ENCODE peak calls at places on chromosomes 3 and 15, in four cellular contexts. One of them, this sample, is unnamed.

GRCh38 chr3:66998899-66999235 is 760 bp downstream of the KBTBD8 start:
- DNase-seq in right cardiac atrium: no peak
- DNase-seq in osteoblast: no peak
- DNase-seq in ovary: no peak
- DNase-seq in this sample: no peak

GRCh38 chr15:38202356-38202755 is 50.3 kb upstream of the SPRED1 start:
- DNase-seq in right cardiac atrium: no peak
- DNase-seq in osteoblast: no peak
- DNase-seq in ovary: no peak
- DNase-seq in this sample: peak

GRCh38 chr3:27358372-27358771 is 10.8 kb downstream of the NEK10 start:
- DNase-seq in right cardiac atrium: no peak
- DNase-seq in osteoblast: no peak
- DNase-seq in ovary: no peak
- DNase-seq in this sample: no peak

GRCh38 chr3:79086514-79086913 is 681.3 kb downstream of the ROBO1 start:
- DNase-seq in right cardiac atrium: no peak
- DNase-seq in osteoblast: no peak
- DNase-seq in ovary: peak
- DNase-seq in this sample: peak

GRCh38 chr3:118714800-118715199 is 319.8 kb downstream of the IGSF11 start:
- DNase-seq in right cardiac atrium: no peak
- DNase-seq in osteoblast: peak
- DNase-seq in ovary: no peak
- DNase-seq in this sample: no peak

GRCh38 chr3:192467230-192468186 is 259.8 kb downstream of the FGF12 start:
- DNase-seq in right cardiac atrium: peak
- DNase-seq in osteoblast: no peak
- DNase-seq in ovary: peak
- DNase-seq in this sample: no peak

GRCh38 chr3:17686613-17687012 is 55.8 kb downstream of the TBC1D5 start:
- DNase-seq in right cardiac atrium: no peak
- DNase-seq in osteoblast: no peak
- DNase-seq in ovary: no peak
- DNase-seq in this sample: no peak

GRCh38 chr3:131883711-131884407 is 151.0 kb downstream of the CPNE4 start:
- DNase-seq in right cardiac atrium: no peak
- DNase-seq in osteoblast: no peak
- DNase-seq in ovary: no peak
- DNase-seq in this sample: no peak

GRCh38 chr3:113441051-113441770 is at the start of gene CFAP44:
- DNase-seq in right cardiac atrium: peak
- DNase-seq in osteoblast: peak
- DNase-seq in ovary: peak
- DNase-seq in this sample: no peak

GRCh38 chr15:31086344-31086743 is 15.2 kb downstream of the TRPM1 start:
- DNase-seq in right cardiac atrium: no peak
- DNase-seq in osteoblast: no peak
- DNase-seq in ovary: no peak
- DNase-seq in this sample: no peak

GRCh38 chr15:60589728-60590127 is 110.8 kb upstream of the ICE2 start:
- DNase-seq in right cardiac atrium: no peak
- DNase-seq in osteoblast: no peak
- DNase-seq in ovary: no peak
- DNase-seq in this sample: no peak

GRCh38 chr3:60190073-60190472 is 1061.2 kb downstream of the FHIT start:
- DNase-seq in right cardiac atrium: no peak
- DNase-seq in osteoblast: no peak
- DNase-seq in ovary: no peak
- DNase-seq in this sample: no peak

GRCh38 chr15:69117431-69117841 is 43.0 kb upstream of the GLCE start:
- DNase-seq in right cardiac atrium: no peak
- DNase-seq in osteoblast: no peak
- DNase-seq in ovary: no peak
- DNase-seq in this sample: peak

GRCh38 chr3:168156479-168156878 is 60.8 kb upstream of the GOLIM4 start:
- DNase-seq in right cardiac atrium: no peak
- DNase-seq in osteoblast: no peak
- DNase-seq in ovary: no peak
- DNase-seq in this sample: no peak

GRCh38 chr15:80989518-80990478 is at the start of gene MESD:
- DNase-seq in right cardiac atrium: peak
- DNase-seq in osteoblast: peak
- DNase-seq in ovary: peak
- DNase-seq in this sample: peak

GRCh38 chr3:64223809-64224570 is 1.3 kb downstream of the PRICKLE2 start:
- DNase-seq in right cardiac atrium: no peak
- DNase-seq in osteoblast: peak
- DNase-seq in ovary: no peak
- DNase-seq in this sample: no peak

GRCh38 chr3:64218746-64219145 is 6.5 kb downstream of the PRICKLE2 start:
- DNase-seq in right cardiac atrium: no peak
- DNase-seq in osteoblast: no peak
- DNase-seq in ovary: no peak
- DNase-seq in this sample: no peak

GRCh38 chr3:64220161-64220560 is 5.1 kb downstream of the PRICKLE2 start:
- DNase-seq in right cardiac atrium: no peak
- DNase-seq in osteoblast: no peak
- DNase-seq in ovary: no peak
- DNase-seq in this sample: no peak

GRCh38 chr3:64222501-64222900 is 2.8 kb downstream of the PRICKLE2 start:
- DNase-seq in right cardiac atrium: no peak
- DNase-seq in osteoblast: peak
- DNase-seq in ovary: no peak
- DNase-seq in this sample: no peak

DNA sequence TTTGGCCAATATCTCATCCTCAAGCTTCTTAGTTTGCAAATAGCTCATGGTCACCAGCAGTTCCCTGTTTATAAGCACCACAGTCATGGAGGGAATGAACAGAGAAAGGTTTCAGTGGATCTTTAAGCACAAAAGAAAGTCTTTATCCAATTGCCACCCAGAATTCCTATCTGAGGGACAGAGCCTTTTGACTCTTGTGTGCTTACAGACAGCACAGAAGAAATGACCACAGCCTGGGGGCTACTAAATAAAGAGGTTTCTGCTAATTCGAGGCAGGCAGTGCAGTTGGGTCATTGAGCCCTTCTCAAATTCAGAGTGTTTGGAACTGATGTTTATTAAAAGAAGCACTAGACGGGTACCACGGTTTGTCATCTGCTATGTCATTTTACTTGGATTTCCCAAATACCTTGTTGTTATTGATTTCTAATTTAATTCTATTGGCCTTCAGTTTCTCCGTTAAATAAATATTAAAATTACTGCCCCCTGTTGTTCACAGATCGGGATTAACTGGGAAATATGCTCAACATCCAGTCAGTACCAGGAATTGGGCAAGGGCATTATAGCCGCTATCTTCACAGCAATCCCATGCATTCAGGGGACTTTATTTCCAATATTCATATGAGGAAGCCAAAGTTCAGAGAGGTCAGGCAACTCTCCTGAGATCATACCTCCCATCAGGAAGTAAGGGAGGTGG is 3.6 kb downstream of the PRICKLE2 start:
- DNase-seq in right cardiac atrium: no peak
- DNase-seq in osteoblast: no peak
- DNase-seq in ovary: no peak
- DNase-seq in this sample: no peak
- H3K4me3 ChIP-seq in right cardiac atrium: no peak
- H3K4me3 ChIP-seq in osteoblast: no peak
- H3K4me3 ChIP-seq in ovary: no peak
- H3K4me3 ChIP-seq in this sample: no peak

DNA sequence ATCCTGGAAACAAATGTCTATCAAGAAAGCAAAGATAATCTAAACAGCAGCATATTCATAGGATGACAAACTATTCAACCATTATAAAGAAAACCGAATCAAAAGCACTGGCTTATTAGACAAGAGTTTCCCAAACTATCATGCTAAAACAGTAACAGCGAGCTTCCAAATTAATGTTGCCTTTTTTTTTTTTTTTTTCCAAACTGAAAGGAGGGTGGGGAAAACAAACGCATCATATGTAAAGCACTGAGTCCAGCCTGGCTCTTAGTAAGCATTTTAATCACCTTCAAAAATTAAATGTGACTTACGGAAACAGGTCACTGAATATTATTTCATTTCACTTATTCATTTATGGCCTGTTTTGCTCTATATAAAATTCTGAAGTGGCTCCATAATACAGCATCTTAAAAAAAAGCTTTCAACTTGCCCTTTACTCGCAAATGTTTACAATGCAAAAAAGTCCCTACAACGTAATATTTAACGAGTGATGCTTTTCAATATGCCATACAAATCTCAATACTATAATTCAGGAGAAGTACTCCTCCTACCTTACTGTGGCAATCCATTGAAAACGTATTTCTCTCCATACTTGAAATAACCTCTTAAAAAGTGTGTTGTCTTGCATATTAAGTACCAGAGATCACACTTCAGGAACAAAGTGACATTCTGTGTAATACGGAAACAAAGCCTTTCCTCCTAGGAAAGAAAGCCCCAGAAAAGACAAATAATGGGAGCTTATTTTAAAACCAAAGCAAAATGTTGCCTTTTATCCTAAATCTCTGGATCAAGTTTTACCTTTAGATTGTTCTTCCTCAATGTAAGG is 2.1 kb downstream of the TJP1 start:
- DNase-seq in right cardiac atrium: no peak
- DNase-seq in osteoblast: no peak
- DNase-seq in ovary: no peak
- DNase-seq in this sample: no peak
- H3K4me3 ChIP-seq in right cardiac atrium: peak
- H3K4me3 ChIP-seq in osteoblast: peak
- H3K4me3 ChIP-seq in ovary: peak
- H3K4me3 ChIP-seq in this sample: peak

GRCh38 chr3:88744896-88745295 is 362.5 kb upstream of the EPHA3 start:
- DNase-seq in right cardiac atrium: no peak
- DNase-seq in osteoblast: no peak
- DNase-seq in ovary: no peak
- DNase-seq in this sample: no peak

GRCh38 chr3:88742674-88743507 is 364.5 kb upstream of the EPHA3 start:
- DNase-seq in right cardiac atrium: no peak
- DNase-seq in osteoblast: no peak
- DNase-seq in ovary: no peak
- DNase-seq in this sample: no peak

GRCh38 chr3:88742066-88742465 is 365.4 kb upstream of the EPHA3 start:
- DNase-seq in right cardiac atrium: no peak
- DNase-seq in osteoblast: peak
- DNase-seq in ovary: no peak
- DNase-seq in this sample: peak
- H3K4me3 ChIP-seq in right cardiac atrium: no peak
- H3K4me3 ChIP-seq in osteoblast: no peak
- H3K4me3 ChIP-seq in ovary: no peak
- H3K4me3 ChIP-seq in this sample: no peak

GRCh38 chr3:48656841-48657281 is 5.8 kb downstream of the CELSR3 start:
- DNase-seq in right cardiac atrium: peak
- DNase-seq in osteoblast: no peak
- DNase-seq in ovary: no peak
- DNase-seq in this sample: no peak
- H3K4me3 ChIP-seq in right cardiac atrium: no peak
- H3K4me3 ChIP-seq in osteoblast: peak
- H3K4me3 ChIP-seq in ovary: peak
- H3K4me3 ChIP-seq in this sample: peak

GRCh38 chr3:115270849-115271248 is 123.8 kb upstream of the ZBTB20 start:
- DNase-seq in right cardiac atrium: no peak
- DNase-seq in osteoblast: no peak
- DNase-seq in ovary: no peak
- DNase-seq in this sample: no peak
- H3K4me3 ChIP-seq in right cardiac atrium: no peak
- H3K4me3 ChIP-seq in osteoblast: no peak
- H3K4me3 ChIP-seq in ovary: no peak
- H3K4me3 ChIP-seq in this sample: no peak

DNA sequence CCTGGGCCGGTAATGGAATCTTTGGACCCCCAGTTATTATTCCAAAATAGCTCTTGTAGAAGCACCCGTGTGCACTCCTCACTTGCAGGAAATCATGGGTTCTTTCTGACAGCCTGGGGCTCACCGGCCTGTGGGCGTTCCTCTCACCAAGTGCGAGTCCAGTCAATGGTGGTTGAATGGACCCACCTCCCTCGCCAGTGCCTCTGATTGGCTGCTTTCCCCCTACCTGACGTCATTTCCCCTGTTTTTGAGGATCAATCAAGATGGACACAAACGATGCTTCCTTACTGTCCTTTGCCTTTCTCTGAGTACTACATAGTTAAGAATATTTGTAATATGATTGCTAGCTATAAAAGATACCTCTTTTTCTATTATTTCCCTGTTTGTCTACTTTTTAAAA is 18.1 kb downstream of the MOBP start:
- DNase-seq in right cardiac atrium: no peak
- DNase-seq in osteoblast: no peak
- DNase-seq in ovary: no peak
- DNase-seq in this sample: no peak
- H3K4me3 ChIP-seq in right cardiac atrium: no peak
- H3K4me3 ChIP-seq in osteoblast: no peak
- H3K4me3 ChIP-seq in ovary: no peak
- H3K4me3 ChIP-seq in this sample: no peak